ENCODE peak calls at places on chromosomes 2 and 18, in six cellular contexts. O is GM23338, U is HFFc6, K is astrocyte, P is GF-D8, Z is iris pigment epithelial cell. H is an unnamed sample.

GRCh38 chr2:28445448-28446258 is 50.2 kb upstream of the PLB1 start:
- DNase-seq in K (peak; percentile 97), U (peak; percentile 96), P (no peak), Z (peak; percentile 98), O (no peak), H (peak; percentile 97)

GRCh38 chr18:12449040-12449814 is 41.5 kb downstream of the PRELID3A start:
- DNase-seq in Z (no peak), O (no peak), U (no peak), K (no peak), P (no peak), H (no peak)

GRCh38 chr2:167890739-167891138 is 356.7 kb downstream of the STK39 start:
- DNase-seq in K (no peak), P (no peak), Z (no peak), U (no peak), O (no peak), H (no peak)

GRCh38 chr18:68219274-68219673 is 495.6 kb downstream of the TMX3 start:
- DNase-seq in P (no peak), K (no peak), O (no peak), U (no peak), Z (no peak), H (peak; percentile 12)

GRCh38 chr2:217077841-217078407 is 218.1 kb upstream of the TNP1 start:
- DNase-seq in P (no peak), Z (peak; percentile 54), K (no peak), U (no peak), O (no peak), H (peak; percentile 33)

GRCh38 chr18:3903341-3903740 is 453.4 kb downstream of the TGIF1 start:
- DNase-seq in P (no peak), K (peak; percentile 95), Z (peak; percentile 58), O (no peak), U (peak; percentile 90), H (peak; percentile 93)

GRCh38 chr2:25672500-25673169 is 742 bp downstream of the DTNB start:
- DNase-seq in U (peak; percentile 17), Z (peak; percentile 31), K (peak; percentile 18), P (peak; percentile 9), O (peak; percentile 89), H (peak; percentile 39)

GRCh38 chr2:193990868-193991267 is 1666.2 kb upstream of the SLC39A10 start:
- DNase-seq in O (no peak), K (no peak), P (no peak), U (no peak), Z (no peak), H (no peak)